ENCODE peak calls at places on chromosomes 5 and 9, in nine cellular contexts. One of them, this sample, is unnamed.

GRCh38 chr5:35811108-35811741 is 45.5 kb upstream of the IL7R start:
- DNase-seq in heart right ventricle: no peak
- DNase-seq in aorta: no peak
- DNase-seq in frontal cortex: no peak
- DNase-seq in AG04450: no peak
- DNase-seq in GM12892: no peak
- DNase-seq in adrenal gland: no peak
- DNase-seq in fibroblast of lung: peak
- DNase-seq in kidney tubule cell: no peak
- DNase-seq in this sample: peak

GRCh38 chr5:79878721-79879336 is 112.2 kb downstream of the MTX3 start:
- DNase-seq in heart right ventricle: no peak
- DNase-seq in aorta: no peak
- DNase-seq in frontal cortex: no peak
- DNase-seq in AG04450: no peak
- DNase-seq in GM12892: peak
- DNase-seq in adrenal gland: no peak
- DNase-seq in fibroblast of lung: no peak
- DNase-seq in kidney tubule cell: peak
- DNase-seq in this sample: no peak

GRCh38 chr5:33690736-33691135 is 201.1 kb downstream of the ADAMTS12 start:
- DNase-seq in heart right ventricle: peak
- DNase-seq in aorta: no peak
- DNase-seq in frontal cortex: no peak
- DNase-seq in AG04450: peak
- DNase-seq in GM12892: no peak
- DNase-seq in adrenal gland: no peak
- DNase-seq in fibroblast of lung: peak
- DNase-seq in kidney tubule cell: peak
- DNase-seq in this sample: no peak

GRCh38 chr9:115717711-115718173 is 435.8 kb upstream of the PAPPA start:
- DNase-seq in heart right ventricle: no peak
- DNase-seq in aorta: no peak
- DNase-seq in frontal cortex: no peak
- DNase-seq in AG04450: peak
- DNase-seq in GM12892: no peak
- DNase-seq in adrenal gland: no peak
- DNase-seq in fibroblast of lung: peak
- DNase-seq in kidney tubule cell: peak
- DNase-seq in this sample: no peak

GRCh38 chr9:2802494-2802921 is 41.4 kb downstream of the PUM3 start:
- DNase-seq in heart right ventricle: no peak
- DNase-seq in aorta: no peak
- DNase-seq in frontal cortex: no peak
- DNase-seq in AG04450: peak
- DNase-seq in GM12892: no peak
- DNase-seq in adrenal gland: no peak
- DNase-seq in fibroblast of lung: peak
- DNase-seq in kidney tubule cell: no peak
- DNase-seq in this sample: no peak

GRCh38 chr5:96537386-96537785 is 104.3 kb upstream of the PCSK1 start:
- DNase-seq in heart right ventricle: no peak
- DNase-seq in aorta: no peak
- DNase-seq in frontal cortex: no peak
- DNase-seq in AG04450: no peak
- DNase-seq in GM12892: no peak
- DNase-seq in adrenal gland: no peak
- DNase-seq in fibroblast of lung: peak
- DNase-seq in kidney tubule cell: peak
- DNase-seq in this sample: no peak

GRCh38 chr5:128014578-128014977 is 69.0 kb upstream of the SLC12A2 start:
- DNase-seq in heart right ventricle: no peak
- DNase-seq in aorta: no peak
- DNase-seq in frontal cortex: no peak
- DNase-seq in AG04450: no peak
- DNase-seq in GM12892: no peak
- DNase-seq in adrenal gland: no peak
- DNase-seq in fibroblast of lung: no peak
- DNase-seq in kidney tubule cell: no peak
- DNase-seq in this sample: no peak

GRCh38 chr9:132214027-132214622 is 52.3 kb downstream of the NTNG2 start:
- DNase-seq in heart right ventricle: peak
- DNase-seq in aorta: peak
- DNase-seq in frontal cortex: peak
- DNase-seq in AG04450: peak
- DNase-seq in GM12892: no peak
- DNase-seq in adrenal gland: peak
- DNase-seq in fibroblast of lung: peak
- DNase-seq in kidney tubule cell: peak
- DNase-seq in this sample: no peak

GRCh38 chr9:69175488-69175872 is 1.4 kb downstream of the TJP2 start:
- DNase-seq in heart right ventricle: no peak
- DNase-seq in aorta: no peak
- DNase-seq in frontal cortex: no peak
- DNase-seq in AG04450: no peak
- DNase-seq in GM12892: no peak
- DNase-seq in adrenal gland: no peak
- DNase-seq in fibroblast of lung: no peak
- DNase-seq in kidney tubule cell: no peak
- DNase-seq in this sample: no peak

This sample was measured in stimulated activated naive CD4-positive, alpha-beta T cell treated with Interleukin-2 at 50 U/mL for 16 hours.